ENCODE peak calls at places on chromosomes 1 and 21, in six cellular contexts. One of them, this sample, is unnamed.

GRCh38 chr1:71028981-71029380 is 18.6 kb downstream of the PTGER3 start:
- DNase-seq in stomach: no peak
- DNase-seq in mesendoderm: no peak
- DNase-seq in ascending aorta: no peak
- DNase-seq in PC-9: no peak
- DNase-seq in CD4-positive, CD25-positive, alpha-beta regulatory T cell: no peak
- DNase-seq in this sample: no peak

GRCh38 chr21:44024895-44025353 is 12.8 kb downstream of the TRAPPC10 start:
- DNase-seq in stomach: no peak
- DNase-seq in mesendoderm: peak; percentile 63
- DNase-seq in ascending aorta: no peak
- DNase-seq in PC-9: no peak
- DNase-seq in CD4-positive, CD25-positive, alpha-beta regulatory T cell: no peak
- DNase-seq in this sample: peak; percentile 56

GRCh38 chr1:26302733-26303405 is 3.6 kb downstream of the UBXN11 start:
- DNase-seq in stomach: no peak
- DNase-seq in mesendoderm: peak; percentile 82
- DNase-seq in ascending aorta: no peak
- DNase-seq in PC-9: peak; percentile 63
- DNase-seq in CD4-positive, CD25-positive, alpha-beta regulatory T cell: no peak
- DNase-seq in this sample: peak; percentile 51

GRCh38 chr1:53365405-53366063 is 37.7 kb upstream of the LRP8 start:
- DNase-seq in stomach: peak; percentile 36
- DNase-seq in mesendoderm: no peak
- DNase-seq in ascending aorta: no peak
- DNase-seq in PC-9: no peak
- DNase-seq in CD4-positive, CD25-positive, alpha-beta regulatory T cell: no peak
- DNase-seq in this sample: no peak

GRCh38 chr1:116261227-116261626 is 111.8 kb upstream of the ATP1A1 start:
- DNase-seq in stomach: no peak
- DNase-seq in mesendoderm: peak; percentile 64
- DNase-seq in ascending aorta: no peak
- DNase-seq in PC-9: no peak
- DNase-seq in CD4-positive, CD25-positive, alpha-beta regulatory T cell: no peak
- DNase-seq in this sample: no peak

GRCh38 chr1:119743308-119743707 is 25.4 kb downstream of the HMGCS2 start:
- DNase-seq in stomach: no peak
- DNase-seq in mesendoderm: no peak
- DNase-seq in ascending aorta: no peak
- DNase-seq in PC-9: no peak
- DNase-seq in CD4-positive, CD25-positive, alpha-beta regulatory T cell: no peak
- DNase-seq in this sample: no peak

GRCh38 chr1:192878249-192878648 is 69.4 kb downstream of the RGS2 start:
- DNase-seq in stomach: no peak
- DNase-seq in mesendoderm: no peak
- DNase-seq in ascending aorta: no peak
- DNase-seq in PC-9: no peak
- DNase-seq in CD4-positive, CD25-positive, alpha-beta regulatory T cell: no peak
- DNase-seq in this sample: no peak

GRCh38 chr1:178942285-178943218 is 71.7 kb upstream of the ANGPTL1 start:
- DNase-seq in stomach: no peak
- DNase-seq in mesendoderm: peak; percentile 22
- DNase-seq in ascending aorta: no peak
- DNase-seq in PC-9: no peak
- DNase-seq in CD4-positive, CD25-positive, alpha-beta regulatory T cell: no peak
- DNase-seq in this sample: no peak

GRCh38 chr1:157162345-157162744 is 24.1 kb upstream of the ETV3 start:
- DNase-seq in stomach: no peak
- DNase-seq in mesendoderm: peak; percentile 84
- DNase-seq in ascending aorta: no peak
- DNase-seq in PC-9: peak; percentile 59
- DNase-seq in CD4-positive, CD25-positive, alpha-beta regulatory T cell: no peak
- DNase-seq in this sample: no peak

GRCh38 chr1:39981385-39981784 is 26.4 kb downstream of the MFSD2A start:
- DNase-seq in stomach: no peak
- DNase-seq in mesendoderm: no peak
- DNase-seq in ascending aorta: no peak
- DNase-seq in PC-9: no peak
- DNase-seq in CD4-positive, CD25-positive, alpha-beta regulatory T cell: no peak
- DNase-seq in this sample: no peak

GRCh38 chr1:243244420-243244819 is 10.7 kb downstream of the CEP170 start:
- DNase-seq in stomach: no peak
- DNase-seq in mesendoderm: no peak
- DNase-seq in ascending aorta: no peak
- DNase-seq in PC-9: no peak
- DNase-seq in CD4-positive, CD25-positive, alpha-beta regulatory T cell: no peak
- DNase-seq in this sample: no peak

GRCh38 chr1:183277821-183278735 is 92.0 kb downstream of the LAMC2 start:
- DNase-seq in stomach: peak; percentile 14
- DNase-seq in mesendoderm: peak; percentile 83
- DNase-seq in ascending aorta: no peak
- DNase-seq in PC-9: no peak
- DNase-seq in CD4-positive, CD25-positive, alpha-beta regulatory T cell: no peak
- DNase-seq in this sample: no peak

GRCh38 chr1:44660176-44660575 is 14.1 kb downstream of the TMEM53 start:
- DNase-seq in stomach: peak; percentile 91
- DNase-seq in mesendoderm: no peak
- DNase-seq in ascending aorta: no peak
- DNase-seq in PC-9: peak; percentile 17
- DNase-seq in CD4-positive, CD25-positive, alpha-beta regulatory T cell: no peak
- DNase-seq in this sample: peak; percentile 36

GRCh38 chr1:182680901-182681300 is 3.5 kb downstream of the RGS8 start:
- DNase-seq in stomach: no peak
- DNase-seq in mesendoderm: no peak
- DNase-seq in ascending aorta: no peak
- DNase-seq in PC-9: peak; percentile 80
- DNase-seq in CD4-positive, CD25-positive, alpha-beta regulatory T cell: no peak
- DNase-seq in this sample: no peak

GRCh38 chr1:97243973-97244560 is 522.5 kb downstream of the PTBP2 start:
- DNase-seq in stomach: no peak
- DNase-seq in mesendoderm: peak; percentile 16
- DNase-seq in ascending aorta: no peak
- DNase-seq in PC-9: no peak
- DNase-seq in CD4-positive, CD25-positive, alpha-beta regulatory T cell: no peak
- DNase-seq in this sample: peak; percentile 1

GRCh38 chr1:223641523-223642039 is 23.9 kb downstream of the CAPN8 start:
- DNase-seq in stomach: peak; percentile 73
- DNase-seq in mesendoderm: peak; percentile 23
- DNase-seq in ascending aorta: no peak
- DNase-seq in PC-9: no peak
- DNase-seq in CD4-positive, CD25-positive, alpha-beta regulatory T cell: no peak
- DNase-seq in this sample: no peak

GRCh38 chr1:203287109-203287893 is 18.0 kb upstream of the BTG2 start:
- DNase-seq in stomach: peak; percentile 58
- DNase-seq in mesendoderm: peak; percentile 80
- DNase-seq in ascending aorta: peak; percentile 64
- DNase-seq in PC-9: no peak
- DNase-seq in CD4-positive, CD25-positive, alpha-beta regulatory T cell: peak; percentile 72
- DNase-seq in this sample: peak; percentile 66

GRCh38 chr21:46188226-46189212 is 4.3 kb upstream of the SPATC1L start:
- DNase-seq in stomach: no peak
- DNase-seq in mesendoderm: peak; percentile 87
- DNase-seq in ascending aorta: no peak
- DNase-seq in PC-9: peak; percentile 72
- DNase-seq in CD4-positive, CD25-positive, alpha-beta regulatory T cell: no peak
- DNase-seq in this sample: peak; percentile 72

GRCh38 chr1:206706806-206707205 is 22.1 kb downstream of the MAPKAPK2 start:
- DNase-seq in stomach: no peak
- DNase-seq in mesendoderm: no peak
- DNase-seq in ascending aorta: no peak
- DNase-seq in PC-9: no peak
- DNase-seq in CD4-positive, CD25-positive, alpha-beta regulatory T cell: no peak
- DNase-seq in this sample: no peak

GRCh38 chr1:32992489-32993214 is 28.0 kb upstream of the RNF19B start:
- DNase-seq in stomach: peak; percentile 89
- DNase-seq in mesendoderm: peak; percentile 97
- DNase-seq in ascending aorta: peak; percentile 51
- DNase-seq in PC-9: peak; percentile 96
- DNase-seq in CD4-positive, CD25-positive, alpha-beta regulatory T cell: no peak
- DNase-seq in this sample: peak; percentile 85

GRCh38 chr1:35449334-35450008 is 107.7 kb downstream of the KIAA0319L start:
- DNase-seq in stomach: no peak
- DNase-seq in mesendoderm: no peak
- DNase-seq in ascending aorta: no peak
- DNase-seq in PC-9: no peak
- DNase-seq in CD4-positive, CD25-positive, alpha-beta regulatory T cell: no peak
- DNase-seq in this sample: no peak

GRCh38 chr1:94650301-94650700 is 108.7 kb upstream of the F3 start:
- DNase-seq in stomach: no peak
- DNase-seq in mesendoderm: no peak
- DNase-seq in ascending aorta: no peak
- DNase-seq in PC-9: no peak
- DNase-seq in CD4-positive, CD25-positive, alpha-beta regulatory T cell: no peak
- DNase-seq in this sample: no peak

GRCh38 chr1:236316437-236316836 is 34.7 kb upstream of the ERO1B start:
- DNase-seq in stomach: no peak
- DNase-seq in mesendoderm: no peak
- DNase-seq in ascending aorta: no peak
- DNase-seq in PC-9: no peak
- DNase-seq in CD4-positive, CD25-positive, alpha-beta regulatory T cell: no peak
- DNase-seq in this sample: no peak

GRCh38 chr1:92481598-92482403 is 4.9 kb downstream of the GFI1 start:
- DNase-seq in stomach: no peak
- DNase-seq in mesendoderm: peak; percentile 28
- DNase-seq in ascending aorta: no peak
- DNase-seq in PC-9: no peak
- DNase-seq in CD4-positive, CD25-positive, alpha-beta regulatory T cell: no peak
- DNase-seq in this sample: peak; percentile 56

GRCh38 chr21:43004926-43005325 is 30.6 kb downstream of the PKNOX1 start:
- DNase-seq in stomach: no peak
- DNase-seq in mesendoderm: no peak
- DNase-seq in ascending aorta: no peak
- DNase-seq in PC-9: no peak
- DNase-seq in CD4-positive, CD25-positive, alpha-beta regulatory T cell: no peak
- DNase-seq in this sample: no peak
- H3K36me3 ChIP-seq in stomach: peaks cover 3% of the 10 kb centered on the region
- H3K36me3 ChIP-seq in mesendoderm: peaks cover 2% of the 10 kb centered on the region
- H3K36me3 ChIP-seq in ascending aorta: peaks cover 36% of the 10 kb centered on the region
- H3K36me3 ChIP-seq in PC-9: no peaks in the 10 kb centered on the region
- H3K36me3 ChIP-seq in CD4-positive, CD25-positive, alpha-beta regulatory T cell: peaks cover 29% of the 10 kb centered on the region
- H3K36me3 ChIP-seq in this sample: peaks cover 4% of the 10 kb centered on the region

GRCh38 chr1:21689531-21690165 is 20.5 kb upstream of the RAP1GAP start:
- DNase-seq in stomach: no peak
- DNase-seq in mesendoderm: no peak
- DNase-seq in ascending aorta: no peak
- DNase-seq in PC-9: no peak
- DNase-seq in CD4-positive, CD25-positive, alpha-beta regulatory T cell: no peak
- DNase-seq in this sample: no peak
- H3K36me3 ChIP-seq in stomach: peaks cover 39% of the 10 kb centered on the region
- H3K36me3 ChIP-seq in mesendoderm: peaks cover 4% of the 10 kb centered on the region
- H3K36me3 ChIP-seq in ascending aorta: peaks cover 86% of the 10 kb centered on the region
- H3K36me3 ChIP-seq in PC-9: no peaks in the 10 kb centered on the region
- H3K36me3 ChIP-seq in CD4-positive, CD25-positive, alpha-beta regulatory T cell: peaks cover 83% of the 10 kb centered on the region
- H3K36me3 ChIP-seq in this sample: peaks cover 22% of the 10 kb centered on the region

GRCh38 chr1:22512873-22513272 is 50.4 kb upstream of the EPHA8 start:
- DNase-seq in stomach: no peak
- DNase-seq in mesendoderm: no peak
- DNase-seq in ascending aorta: no peak
- DNase-seq in PC-9: no peak
- DNase-seq in CD4-positive, CD25-positive, alpha-beta regulatory T cell: no peak
- DNase-seq in this sample: no peak
- H3K36me3 ChIP-seq in stomach: peaks cover 72% of the 10 kb centered on the region
- H3K36me3 ChIP-seq in mesendoderm: peaks cover 11% of the 10 kb centered on the region
- H3K36me3 ChIP-seq in ascending aorta: peaks cover 65% of the 10 kb centered on the region
- H3K36me3 ChIP-seq in PC-9: no peaks in the 10 kb centered on the region
- H3K36me3 ChIP-seq in CD4-positive, CD25-positive, alpha-beta regulatory T cell: peaks cover 97% of the 10 kb centered on the region
- H3K36me3 ChIP-seq in this sample: peaks cover 8% of the 10 kb centered on the region

GRCh38 chr1:3838788-3839187 is 18.2 kb downstream of the CEP104 start:
- DNase-seq in stomach: no peak
- DNase-seq in mesendoderm: no peak
- DNase-seq in ascending aorta: no peak
- DNase-seq in PC-9: no peak
- DNase-seq in CD4-positive, CD25-positive, alpha-beta regulatory T cell: no peak
- DNase-seq in this sample: no peak
- H3K36me3 ChIP-seq in stomach: peaks cover 53% of the 10 kb centered on the region
- H3K36me3 ChIP-seq in mesendoderm: peaks cover 5% of the 10 kb centered on the region
- H3K36me3 ChIP-seq in ascending aorta: peaks cover 78% of the 10 kb centered on the region
- H3K36me3 ChIP-seq in PC-9: peaks cover 11% of the 10 kb centered on the region
- H3K36me3 ChIP-seq in CD4-positive, CD25-positive, alpha-beta regulatory T cell: peaks cover 60% of the 10 kb centered on the region
- H3K36me3 ChIP-seq in this sample: peaks cover 3% of the 10 kb centered on the region

DNA sequence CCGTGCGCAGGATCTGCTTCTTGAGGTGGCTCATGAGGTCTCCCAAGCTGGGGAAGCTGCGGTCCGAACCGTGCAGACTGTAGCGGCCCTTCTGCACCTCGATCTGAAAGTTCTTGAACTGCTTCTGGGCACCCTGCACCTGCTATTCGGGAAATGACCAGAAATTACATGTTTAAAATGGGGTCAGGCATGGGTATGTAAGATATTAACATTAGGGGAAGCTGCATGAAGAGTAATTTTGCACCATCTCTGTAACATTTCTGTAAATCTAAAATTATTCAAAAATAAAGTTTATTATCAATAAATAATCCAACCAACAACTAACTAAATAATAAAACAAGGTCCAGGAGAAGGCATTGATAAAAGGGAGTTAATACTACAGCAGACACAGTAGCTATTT is 110.7 kb downstream of the RAVER2 start:
- DNase-seq in stomach: no peak
- DNase-seq in mesendoderm: no peak
- DNase-seq in ascending aorta: no peak
- DNase-seq in PC-9: no peak
- DNase-seq in CD4-positive, CD25-positive, alpha-beta regulatory T cell: no peak
- DNase-seq in this sample: no peak
- H3K36me3 ChIP-seq in stomach: peaks cover 67% of the 10 kb centered on the region
- H3K36me3 ChIP-seq in mesendoderm: peaks cover 2% of the 10 kb centered on the region
- H3K36me3 ChIP-seq in ascending aorta: peaks cover 86% of the 10 kb centered on the region
- H3K36me3 ChIP-seq in PC-9: no peaks in the 10 kb centered on the region
- H3K36me3 ChIP-seq in CD4-positive, CD25-positive, alpha-beta regulatory T cell: peaks cover 98% of the 10 kb centered on the region
- H3K36me3 ChIP-seq in this sample: peaks cover 3% of the 10 kb centered on the region

GRCh38 chr1:5959667-5960230 is 32.5 kb downstream of the NPHP4 start:
- DNase-seq in stomach: no peak
- DNase-seq in mesendoderm: no peak
- DNase-seq in ascending aorta: no peak
- DNase-seq in PC-9: no peak
- DNase-seq in CD4-positive, CD25-positive, alpha-beta regulatory T cell: no peak
- DNase-seq in this sample: no peak
- H3K36me3 ChIP-seq in stomach: no peaks in the 10 kb centered on the region
- H3K36me3 ChIP-seq in mesendoderm: peaks cover 2% of the 10 kb centered on the region
- H3K36me3 ChIP-seq in ascending aorta: peaks cover 31% of the 10 kb centered on the region
- H3K36me3 ChIP-seq in PC-9: no peaks in the 10 kb centered on the region
- H3K36me3 ChIP-seq in CD4-positive, CD25-positive, alpha-beta regulatory T cell: peaks cover 5% of the 10 kb centered on the region
- H3K36me3 ChIP-seq in this sample: no peaks in the 10 kb centered on the region

GRCh38 chr1:27550510-27551169 is 53.3 kb downstream of the AHDC1 start:
- DNase-seq in stomach: no peak
- DNase-seq in mesendoderm: no peak
- DNase-seq in ascending aorta: no peak
- DNase-seq in PC-9: no peak
- DNase-seq in CD4-positive, CD25-positive, alpha-beta regulatory T cell: no peak
- DNase-seq in this sample: no peak
- H3K36me3 ChIP-seq in stomach: peaks cover 52% of the 10 kb centered on the region
- H3K36me3 ChIP-seq in mesendoderm: peaks cover 2% of the 10 kb centered on the region
- H3K36me3 ChIP-seq in ascending aorta: peaks cover 73% of the 10 kb centered on the region
- H3K36me3 ChIP-seq in PC-9: no peaks in the 10 kb centered on the region
- H3K36me3 ChIP-seq in CD4-positive, CD25-positive, alpha-beta regulatory T cell: peaks cover 8% of the 10 kb centered on the region
- H3K36me3 ChIP-seq in this sample: peaks cover 4% of the 10 kb centered on the region